ENCODE peak calls at places on chromosome 7, in eight cellular contexts. D is hepatocyte, C is A549, N is foreskin fibroblast, O is mammary epithelial cell, V is breast epithelium, X is tibial artery, F is psoas muscle. U is an unnamed sample.

GRCh38 chr7:103240806-103241205 is 56.4 kb upstream of the PMPCB start:
- DNase-seq in O (no peak), X (no peak), F (no peak), N (no peak), D (no peak), C (no peak), V (no peak), U (no peak)

GRCh38 chr7:135512135-135512887 is 2.4 kb upstream of the CNOT4 start:
- DNase-seq in V (no peak), N (peak; percentile 69), F (no peak), D (peak; percentile 63), X (no peak), C (peak; percentile 69), O (peak; percentile 53), U (no peak)

GRCh38 chr7:12257582-12257981 is 46.5 kb downstream of the TMEM106B start:
- DNase-seq in O (no peak), D (no peak), F (no peak), X (no peak), C (no peak), N (peak; percentile 39), V (no peak), U (no peak)

GRCh38 chr7:44461387-44461786 is 29.1 kb downstream of the NUDCD3 start:
- DNase-seq in D (no peak), V (no peak), F (no peak), N (peak; percentile 80), C (no peak), O (peak; percentile 33), X (no peak), U (no peak)

GRCh38 chr7:16695621-16696237 is 49.7 kb downstream of the BZW2 start:
- DNase-seq in N (peak; percentile 62), V (peak; percentile 36), D (peak; percentile 70), F (no peak), C (peak; percentile 67), O (peak; percentile 47), X (no peak), U (no peak)

GRCh38 chr7:126574838-126575250 is 677.9 kb downstream of the GRM8 start:
- DNase-seq in O (peak; percentile 88), F (no peak), V (no peak), X (no peak), D (peak; percentile 21), N (no peak), C (peak; percentile 3), U (no peak)

GRCh38 chr7:147818338-147818737 is 772.2 kb upstream of the C7orf33 start:
- DNase-seq in X (no peak), D (no peak), V (no peak), C (no peak), F (no peak), N (no peak), O (no peak), U (no peak)

GRCh38 chr7:155291045-155291530 is 6.6 kb upstream of the INSIG1 start:
- DNase-seq in N (peak; percentile 83), F (no peak), C (peak; percentile 70), D (peak; percentile 75), O (peak; percentile 71), V (no peak), X (no peak), U (no peak)

GRCh38 chr7:119964065-119964464 is 308.9 kb upstream of the KCND2 start:
- DNase-seq in X (no peak), F (no peak), D (no peak), N (no peak), O (no peak), V (no peak), C (no peak), U (no peak)

GRCh38 chr7:71184136-71184535 is 52.2 kb downstream of the GALNT17 start:
- DNase-seq in D (no peak), F (no peak), V (no peak), N (no peak), X (no peak), C (no peak), O (no peak), U (no peak)

GRCh38 chr7:151265351-151265931 is 16.9 kb upstream of the SMARCD3 start:
- DNase-seq in X (no peak), F (no peak), D (no peak), V (no peak), C (no peak), O (no peak), N (no peak), U (no peak)

GRCh38 chr7:133633055-133633454 is 380.2 kb downstream of the EXOC4 start:
- DNase-seq in O (peak; percentile 88), X (no peak), N (peak; percentile 80), V (no peak), F (no peak), D (no peak), C (peak; percentile 1), U (no peak)

GRCh38 chr7:140683657-140684056 is 10.9 kb downstream of the ADCK2 start:
- DNase-seq in D (no peak), C (no peak), F (no peak), X (peak; percentile 12), V (no peak), O (no peak), N (no peak), U (peak; percentile 55)

GRCh38 chr7:155228459-155228845 is 69.2 kb upstream of the INSIG1 start:
- DNase-seq in N (no peak), V (no peak), D (no peak), O (no peak), F (no peak), X (no peak), C (no peak), U (no peak)

GRCh38 chr7:26930201-26930600 is 65.8 kb upstream of the SKAP2 start:
- DNase-seq in F (no peak), V (no peak), O (peak; percentile 52), C (no peak), N (peak; percentile 65), X (no peak), D (no peak), U (no peak)

GRCh38 chr7:129768614-129769399 is 157.3 kb downstream of the NRF1 start:
- DNase-seq in V (no peak), O (no peak), X (no peak), F (no peak), C (no peak), D (no peak), N (no peak), U (no peak)

GRCh38 chr7:84176716-84177115 is 17.9 kb downstream of the SEMA3A start:
- DNase-seq in V (no peak), D (no peak), C (no peak), F (no peak), N (no peak), X (no peak), O (peak; percentile 15), U (no peak)

GRCh38 chr7:116801092-116801710 is 61.2 kb upstream of the CAPZA2 start:
- DNase-seq in C (peak; percentile 62), O (peak; percentile 85), N (peak; percentile 81), V (no peak), D (peak; percentile 37), F (no peak), X (no peak), U (no peak)

DNA sequence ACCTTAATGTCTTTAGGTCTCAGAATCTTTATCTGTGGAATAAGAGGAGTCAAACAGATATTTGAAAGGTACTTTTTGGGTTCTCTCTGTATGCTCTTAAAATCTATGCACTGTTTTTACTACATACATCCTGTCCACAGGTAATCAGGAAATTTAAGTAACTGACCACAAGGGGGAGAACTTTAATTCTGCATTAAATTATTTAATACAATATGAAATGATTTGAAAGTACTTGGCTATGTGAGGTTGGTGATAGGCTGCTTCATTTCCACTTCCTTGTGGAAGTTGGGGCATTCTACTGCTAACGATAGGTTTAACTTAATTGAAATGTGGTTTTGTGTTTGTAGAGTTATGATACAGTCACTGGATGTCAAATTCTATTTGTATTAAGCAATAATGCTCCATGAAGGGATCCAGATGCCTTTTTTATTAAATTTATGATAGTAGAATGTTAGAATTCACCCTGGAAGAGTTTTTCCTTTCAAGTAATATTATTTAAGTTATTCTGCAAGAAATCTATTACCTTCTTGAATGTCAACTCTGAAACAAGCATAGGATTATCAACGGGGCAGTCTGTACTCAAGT is 6.0 kb downstream of the TEX47 start:
- DNase-seq in C (peak; percentile 4), N (peak; percentile 30), X (no peak), V (no peak), D (peak; percentile 30), F (no peak), O (peak; percentile 11), U (no peak)
- TF ChIP-seq CTCF in C (peak; percentile 56), N (peak; percentile 31), X (peak; percentile 26), V (peak; percentile 58), D (peak; percentile 64), F (peak; percentile 46), O (peak; percentile 57), U (no peak)

GRCh38 chr7:29278362-29279070 is 83.9 kb downstream of the CHN2 start:
- DNase-seq in C (no peak), N (no peak), X (no peak), D (no peak), O (no peak), F (no peak), V (no peak), U (no peak)
- H3K4me3 ChIP-seq in C (no peak overlapping the region), N (no peak overlapping the region), X (no peak overlapping the region), D (no peak overlapping the region), O (no peak overlapping the region), F (no peak overlapping the region), V (no peak overlapping the region), U (no peak overlapping the region)

GRCh38 chr7:131238260-131238940 is 89.3 kb upstream of the MKLN1 start:
- DNase-seq in X (no peak), O (peak; percentile 70), C (peak; percentile 41), D (peak; percentile 31), F (no peak), V (no peak), N (peak; percentile 83), U (no peak)

GRCh38 chr7:131241381-131241780 is 86.3 kb upstream of the MKLN1 start:
- DNase-seq in O (no peak), C (no peak), V (no peak), F (no peak), N (no peak), X (peak; percentile 9), D (no peak), U (no peak)

GRCh38 chr7:131244259-131244852 is 83.3 kb upstream of the MKLN1 start:
- DNase-seq in N (peak; percentile 97), V (no peak), F (peak; percentile 62), X (peak; percentile 73), C (peak; percentile 72), D (peak; percentile 64), O (peak; percentile 76), U (no peak)

GRCh38 chr7:131236318-131236672 is 91.4 kb upstream of the MKLN1 start:
- DNase-seq in C (no peak), X (no peak), O (no peak), F (no peak), V (no peak), D (no peak), N (no peak), U (no peak)

DNA sequence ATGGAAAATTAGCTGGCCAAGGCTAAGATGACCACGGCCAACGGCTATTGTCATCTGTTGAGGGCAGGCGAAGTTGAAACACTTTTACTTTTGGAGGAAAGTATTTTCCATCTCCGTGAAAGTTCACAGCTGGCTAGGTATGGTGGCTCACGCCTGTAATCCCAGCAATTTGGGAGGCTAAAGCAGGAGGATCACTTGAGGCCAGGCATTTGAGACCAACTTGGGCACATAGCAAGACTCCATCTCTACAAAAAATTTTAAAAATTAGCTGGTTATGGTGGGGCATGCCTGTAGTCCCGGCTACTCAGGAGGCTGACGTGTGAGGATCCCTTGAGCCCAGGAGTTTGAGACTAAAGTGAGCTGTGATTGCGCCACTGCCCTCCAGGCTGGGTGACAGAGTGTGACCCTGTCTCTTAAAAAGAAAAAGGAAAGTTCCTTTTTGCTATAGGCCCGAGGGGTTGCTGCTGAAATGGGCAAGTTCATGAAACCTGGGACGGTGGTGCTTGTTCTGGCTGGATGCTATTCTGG is 85.5 kb upstream of the MKLN1 start:
- DNase-seq in O (no peak), X (peak; percentile 31), C (no peak), F (no peak), V (no peak), D (no peak), N (no peak), U (no peak)
- TF ChIP-seq CTCF in O (no peak), X (no peak), C (no peak), F (no peak), V (no peak), D (no peak), N (no peak), U (no peak)

GRCh38 chr7:21971780-21972396 is 26.2 kb upstream of the CDCA7L start:
- DNase-seq in N (no peak), O (no peak), V (no peak), C (no peak), F (no peak), X (no peak), D (no peak), U (no peak)
- H3K4me3 ChIP-seq in N (no peak overlapping the region), O (no peak overlapping the region), V (no peak overlapping the region), C (no peak overlapping the region), F (no peak overlapping the region), X (no peak overlapping the region), D (no peak overlapping the region), U (no peak overlapping the region)